ENCODE peak calls at places on chromosomes 12 and 14, in ten cellular contexts. B is pancreas; S is type B pancreatic cell; D is GM10248; J is endodermal cell; C is CD8-positive, alpha-beta T cell; W is progenitor cell of endocrine pancreas; P is BE2C; Y is GM23338; Q is HFF-Myc. Z is an unnamed sample.

GRCh38 chr12:113259499-113259953 is 38.3 kb downstream of the TPCN1 start:
- DNase-seq in B (peak), Y (peak), P (peak), Q (peak), W (no peak), D (no peak), C (no peak), J (peak), S (no peak), Z (no peak)

GRCh38 chr14:35897616-35898111 is 71.5 kb downstream of the BRMS1L start:
- DNase-seq in Q (no peak), S (no peak), D (no peak), W (no peak), P (no peak), Y (peak), B (no peak), C (no peak), J (peak), Z (no peak)

GRCh38 chr14:93014038-93015023 is 91.4 kb downstream of the CHGA start:
- DNase-seq in S (no peak), Q (no peak), D (no peak), B (peak), J (no peak), Y (no peak), W (no peak), P (no peak), C (no peak), Z (no peak)

GRCh38 chr12:18323159-18323558 is 61.8 kb downstream of the PIK3C2G start:
- DNase-seq in C (no peak), W (no peak), P (no peak), Q (peak), S (no peak), J (no peak), Y (no peak), B (no peak), D (no peak), Z (no peak)

GRCh38 chr12:69879007-69879960 is 54.3 kb downstream of the MYRFL start:
- DNase-seq in S (peak), C (peak), B (no peak), Q (peak), W (peak), P (peak), J (peak), Y (peak), D (peak), Z (peak)

GRCh38 chr14:75257241-75257640 is 21.4 kb upstream of the FOS start:
- DNase-seq in B (no peak), P (no peak), Y (no peak), J (no peak), W (no peak), D (no peak), S (no peak), Q (no peak), C (no peak), Z (no peak)

GRCh38 chr12:23847857-23848256 is 101.6 kb downstream of the SOX5 start:
- DNase-seq in Y (no peak), B (no peak), Q (no peak), J (no peak), D (no peak), C (no peak), W (no peak), S (no peak), P (no peak), Z (no peak)

GRCh38 chr14:89507926-89508460 is 91.0 kb upstream of the FOXN3 start:
- DNase-seq in J (no peak), Q (no peak), Y (no peak), D (no peak), S (peak), C (no peak), B (no peak), W (no peak), P (no peak), Z (no peak)

GRCh38 chr12:131603106-131604033 is 107.5 kb upstream of the SFSWAP start:
- DNase-seq in Q (no peak), W (no peak), S (no peak), B (no peak), Y (no peak), C (no peak), D (no peak), J (no peak), P (no peak), Z (no peak)

GRCh38 chr12:6547987-6548386 is 7.9 kb downstream of the IFFO1 start:
- DNase-seq in Q (no peak), S (no peak), J (no peak), C (no peak), W (no peak), Y (no peak), P (no peak), D (no peak), B (no peak), Z (no peak)

GRCh38 chr12:42507031-42507430 is 82.5 kb downstream of the PRICKLE1 start:
- DNase-seq in J (no peak), C (no peak), B (no peak), P (no peak), D (no peak), S (no peak), Y (no peak), W (no peak), Q (no peak), Z (no peak)

GRCh38 chr12:114742363-114742762 is 58.4 kb upstream of the TBX3 start:
- DNase-seq in S (no peak), W (no peak), P (no peak), J (no peak), Y (no peak), C (no peak), B (no peak), Q (no peak), D (no peak), Z (no peak)

GRCh38 chr14:100765296-100765695 is 38.6 kb downstream of the DLK1 start:
- DNase-seq in Q (no peak), P (no peak), S (no peak), W (no peak), C (no peak), B (no peak), D (no peak), Y (no peak), J (peak), Z (no peak)

GRCh38 chr14:31893156-31893813 is 183.8 kb upstream of the ARHGAP5 start:
- DNase-seq in J (peak), Y (peak), W (peak), D (no peak), S (no peak), P (no peak), Q (no peak), B (no peak), C (no peak), Z (no peak)

GRCh38 chr12:127773520-127773919 is 493.4 kb upstream of the TMEM132C start:
- DNase-seq in Q (no peak), P (no peak), J (peak), S (no peak), D (no peak), C (no peak), W (no peak), B (no peak), Y (peak), Z (no peak)

GRCh38 chr14:55297611-55298323 is 26.5 kb downstream of the FBXO34 start:
- DNase-seq in D (peak), Q (no peak), C (no peak), B (no peak), J (no peak), W (no peak), P (no peak), Y (peak), S (no peak), Z (peak)

GRCh38 chr12:10405294-10405693 is 4.3 kb downstream of the KLRC4 start:
- DNase-seq in D (no peak), P (no peak), C (no peak), Q (no peak), Y (no peak), B (no peak), S (no peak), W (no peak), J (no peak), Z (no peak)

GRCh38 chr12:42568952-42569916 is 20.3 kb downstream of the PRICKLE1 start:
- DNase-seq in B (no peak), C (no peak), D (peak), J (no peak), S (no peak), Y (peak), W (no peak), Q (peak), P (no peak), Z (peak)

GRCh38 chr12:128549621-128550020 is 274.1 kb downstream of the SLC15A4 start:
- DNase-seq in P (no peak), S (no peak), B (no peak), Q (no peak), C (no peak), Y (peak), W (no peak), J (no peak), D (no peak), Z (no peak)

GRCh38 chr12:102753802-102754201 is 163.2 kb downstream of the PAH start:
- DNase-seq in J (no peak), B (no peak), S (no peak), Q (no peak), P (no peak), Y (no peak), D (no peak), C (no peak), W (no peak), Z (no peak)

GRCh38 chr14:32650665-32651064 is 288.0 kb upstream of the NPAS3 start:
- DNase-seq in S (no peak), W (no peak), D (no peak), Q (no peak), B (no peak), P (no peak), C (no peak), Y (no peak), J (no peak), Z (no peak)

GRCh38 chr12:73307260-73307659 is 1035.1 kb downstream of the TRHDE start:
- DNase-seq in Y (no peak), D (no peak), W (no peak), J (no peak), Q (no peak), C (no peak), S (no peak), P (no peak), B (no peak), Z (no peak)
- TF ChIP-seq CTCF in Y (no peak), D (no peak), W (no peak), J (no peak), Q (no peak), C (no peak), S (no peak), P (no peak), B (no peak), Z (no peak)

GRCh38 chr12:86186449-86186848 is 69.7 kb downstream of the MGAT4C start:
- DNase-seq in C (no peak), W (no peak), J (no peak), Q (no peak), Y (peak), S (no peak), B (no peak), P (no peak), D (no peak), Z (no peak)
- TF ChIP-seq CTCF in C (no peak), W (no peak), J (peak), Q (no peak), Y (peak), S (no peak), B (no peak), P (peak), D (no peak), Z (no peak)

GRCh38 chr12:15580431-15580830 is 208.8 kb downstream of the EPS8 start:
- DNase-seq in D (no peak), S (no peak), B (no peak), Q (no peak), W (no peak), Y (no peak), J (no peak), P (no peak), C (no peak), Z (no peak)
- TF ChIP-seq CTCF in D (peak), S (no peak), B (no peak), Q (no peak), W (no peak), Y (peak), J (no peak), P (no peak), C (no peak), Z (no peak)

GRCh38 chr12:55132816-55133215 is 6.6 kb downstream of the OR9K2 start:
- DNase-seq in B (no peak), Y (peak), P (no peak), D (no peak), W (no peak), J (no peak), C (no peak), Q (no peak), S (no peak), Z (no peak)
- TF ChIP-seq CTCF in B (no peak), Y (no peak), P (peak), D (no peak), W (peak), J (peak), C (no peak), Q (no peak), S (peak), Z (no peak)

DNA sequence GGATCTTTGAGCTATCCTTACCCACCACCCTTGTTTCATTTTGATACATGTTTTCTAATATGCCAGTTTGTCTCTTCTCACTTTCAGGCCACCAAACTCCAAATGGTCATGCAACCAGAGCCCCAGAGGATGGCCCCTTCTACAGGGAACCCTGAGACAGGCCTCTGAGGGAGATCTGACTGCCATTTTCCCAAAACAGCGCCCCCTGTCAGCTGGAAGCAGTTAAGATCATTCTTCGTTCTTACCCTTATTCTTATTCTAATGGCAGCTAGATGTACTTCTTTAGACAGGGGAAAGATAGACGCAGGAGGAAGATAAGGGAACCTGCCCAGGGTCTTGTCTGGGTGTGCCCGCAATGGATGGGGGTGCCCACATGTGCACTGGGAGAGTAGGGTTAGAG is 38.4 kb downstream of the C12orf56 start:
- DNase-seq in P (no peak), J (peak), B (no peak), W (no peak), Y (peak), Q (no peak), C (no peak), D (no peak), S (no peak), Z (no peak)
- TF ChIP-seq CTCF in P (peak), J (peak), B (no peak), W (no peak), Y (peak), Q (no peak), C (no peak), D (no peak), S (peak), Z (no peak)

GRCh38 chr12:117105902-117106301 is 6.7 kb upstream of the TESC start:
- DNase-seq in B (no peak), W (no peak), S (no peak), Y (no peak), P (no peak), C (no peak), Q (no peak), D (no peak), J (no peak), Z (no peak)
- TF ChIP-seq CTCF in B (no peak), W (no peak), S (no peak), Y (no peak), P (no peak), C (no peak), Q (no peak), D (no peak), J (no peak), Z (no peak)

Z was measured in GM13976.